ENCODE peak calls at places on chromosomes 11 and 22, in six cellular contexts. D, V, H, P, Q and W are unnamed samples. For H3K9me3, the result is how much of the 10 kb centered on the place peaks cover.

GRCh38 chr22:17366830-17367229 is 2.4 kb upstream of the CECR2 start:
- DNase-seq in D (peak), V (peak), H (no peak), P (no peak), Q (peak), W (no peak)

GRCh38 chr11:113401718-113402117 is 14.1 kb downstream of the ANKK1 start:
- DNase-seq in D (peak), V (no peak), H (peak), P (peak), Q (peak), W (no peak)

GRCh38 chr11:128181090-128181485 is 406.3 kb downstream of the ETS1 start:
- DNase-seq in D (no peak), V (no peak), H (no peak), P (no peak), Q (no peak), W (no peak)

GRCh38 chr11:117143390-117143789 is 697 bp upstream of the PAFAH1B2 start:
- DNase-seq in D (peak), V (no peak), H (peak), P (peak), Q (no peak), W (no peak)

GRCh38 chr11:126197277-126197939 is 14.0 kb downstream of the RPUSD4 start:
- DNase-seq in D (no peak), V (no peak), H (no peak), P (no peak), Q (no peak), W (no peak)

GRCh38 chr11:46290598-46291309 is 13.3 kb downstream of the CREB3L1 start:
- DNase-seq in D (peak), V (no peak), H (peak), P (peak), Q (no peak), W (no peak)

GRCh38 chr11:65366340-65366773 is 11.8 kb downstream of the TIGD3 start:
- DNase-seq in D (peak), V (peak), H (no peak), P (peak), Q (peak), W (no peak)

GRCh38 chr11:72013765-72014711 is 15.3 kb downstream of the IL18BP start:
- DNase-seq in D (no peak), V (no peak), H (no peak), P (no peak), Q (no peak), W (no peak)

GRCh38 chr11:129694538-129694937 is 121.1 kb upstream of the TMEM45B start:
- DNase-seq in D (peak), V (no peak), H (no peak), P (no peak), Q (no peak), W (no peak)

GRCh38 chr22:27754247-27754887 is 47.2 kb downstream of the MN1 start:
- DNase-seq in D (no peak), V (no peak), H (peak), P (peak), Q (no peak), W (no peak)

GRCh38 chr22:20904008-20904979 is 12.9 kb upstream of the CRKL start:
- DNase-seq in D (no peak), V (no peak), H (no peak), P (no peak), Q (peak), W (no peak)

GRCh38 chr22:28185130-28185529 is 266.1 kb upstream of the PITPNB start:
- DNase-seq in D (no peak), V (no peak), H (no peak), P (no peak), Q (no peak), W (no peak)

GRCh38 chr11:118913411-118914125 is 12.2 kb downstream of the BCL9L start:
- DNase-seq in D (no peak), V (no peak), H (peak), P (no peak), Q (no peak), W (no peak)

GRCh38 chr11:115660072-115660805 is 156.0 kb upstream of the CADM1 start:
- DNase-seq in D (no peak), V (no peak), H (no peak), P (no peak), Q (no peak), W (no peak)

GRCh38 chr11:104327864-104328513 is 164.0 kb upstream of the PDGFD start:
- DNase-seq in D (no peak), V (no peak), H (no peak), P (no peak), Q (no peak), W (no peak)

GRCh38 chr11:131206671-131207070 is 163.7 kb upstream of the NTM start:
- DNase-seq in D (no peak), V (no peak), H (no peak), P (no peak), Q (no peak), W (no peak)

GRCh38 chr22:49178246-49179005 is 649.2 kb downstream of the BRD1 start:
- DNase-seq in D (no peak), V (no peak), H (peak), P (no peak), Q (no peak), W (no peak)
- H3K9me3 ChIP-seq in D (under half), V (under half), H (under half), P (under half), Q (under half), W (under half)

GRCh38 chr11:29844701-29845379 is 172.0 kb downstream of the KCNA4 start:
- DNase-seq in D (no peak), V (no peak), H (no peak), P (no peak), Q (no peak), W (no peak)
- H3K9me3 ChIP-seq in D (under half), V (under half), H (under half), P (under half), Q (under half), W (under half)

DNA sequence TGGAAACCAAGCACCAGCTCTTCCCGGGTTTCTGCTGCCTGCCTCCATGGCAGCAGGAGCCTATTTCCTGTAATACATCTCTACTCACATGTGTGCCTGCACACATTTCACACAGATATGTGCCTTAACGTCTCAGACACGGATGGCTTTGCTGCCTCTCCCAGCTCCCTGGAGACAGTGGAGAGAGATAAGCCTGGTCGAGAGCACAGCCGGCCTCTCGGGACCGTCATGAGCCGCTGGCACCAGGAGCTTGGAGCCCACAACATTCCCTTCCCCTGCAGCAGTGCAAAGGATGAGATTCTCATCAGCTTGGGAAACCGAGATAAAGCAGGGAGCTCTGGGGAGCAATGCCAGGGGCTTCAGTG is 587.7 kb downstream of the BRD1 start:
- DNase-seq in D (no peak), V (no peak), H (no peak), P (peak), Q (no peak), W (no peak)
- H3K9me3 ChIP-seq in D (under half), V (under half), H (under half), P (under half), Q (under half), W (under half)

GRCh38 chr22:47277511-47277910 is 515.1 kb downstream of the TBC1D22A start:
- DNase-seq in D (no peak), V (no peak), H (no peak), P (no peak), Q (no peak), W (no peak)
- H3K9me3 ChIP-seq in D (under half), V (under half), H (under half), P (under half), Q (under half), W (under half)

GRCh38 chr11:2663506-2663905 is 36.3 kb downstream of the KCNQ1OT1 start:
- DNase-seq in D (no peak), V (no peak), H (no peak), P (no peak), Q (no peak), W (no peak)
- H3K9me3 ChIP-seq in D (under half), V (under half), H (under half), P (under half), Q (under half), W (under half)

DNA sequence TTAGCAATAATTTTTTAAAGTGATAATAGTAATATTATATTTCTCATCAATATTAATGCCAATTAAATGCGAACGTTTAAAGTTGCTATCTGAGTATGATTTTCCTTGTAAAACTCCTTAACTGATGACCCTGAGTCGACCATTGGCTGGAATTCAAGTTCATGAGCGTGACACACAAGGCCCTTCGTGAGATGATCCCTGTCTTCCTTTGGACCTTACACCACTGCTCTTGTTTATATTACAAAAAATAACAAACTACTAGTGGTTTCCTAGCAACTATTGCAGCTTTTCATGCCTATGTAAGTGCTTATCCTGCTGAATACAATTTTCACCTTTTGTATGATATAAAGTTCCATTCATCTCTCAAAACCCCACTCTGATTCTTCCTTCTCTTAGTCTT is 752.9 kb downstream of the CNTN5 start:
- DNase-seq in D (no peak), V (no peak), H (no peak), P (no peak), Q (no peak), W (no peak)
- H3K9me3 ChIP-seq in D (under half), V (under half), H (under half), P (under half), Q (under half), W (under half)

GRCh38 chr11:133981156-133981555 is 24.4 kb upstream of the IGSF9B start:
- DNase-seq in D (no peak), V (no peak), H (no peak), P (no peak), Q (no peak), W (no peak)
- H3K9me3 ChIP-seq in D (under half), V (under half), H (under half), P (under half), Q (under half), W (under half)

DNA sequence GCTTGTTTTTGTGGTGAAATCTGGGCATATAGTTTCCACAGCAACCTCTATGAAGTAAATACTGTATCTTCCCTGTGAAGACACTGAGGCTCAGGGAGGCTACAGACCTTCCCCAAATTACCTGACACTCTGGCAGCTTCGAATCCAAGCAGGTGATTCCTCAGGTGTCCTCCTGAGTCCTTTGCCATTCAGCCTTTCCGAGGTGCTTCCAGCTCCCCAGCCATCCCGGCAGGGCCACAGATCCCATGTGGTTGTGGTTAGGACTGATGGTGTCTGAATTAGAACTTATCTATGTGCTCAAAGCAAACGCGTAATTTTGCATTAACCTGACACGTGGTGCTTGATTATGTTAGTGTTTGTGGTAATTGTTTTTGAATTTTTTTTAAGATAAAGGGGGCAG is 785.6 kb downstream of the BRD1 start:
- DNase-seq in D (no peak), V (no peak), H (no peak), P (no peak), Q (no peak), W (no peak)
- H3K9me3 ChIP-seq in D (under half), V (under half), H (under half), P (under half), Q (under half), W (under half)

GRCh38 chr11:2653930-2654739 is 45.7 kb downstream of the KCNQ1OT1 start:
- DNase-seq in D (peak), V (no peak), H (no peak), P (no peak), Q (no peak), W (no peak)
- H3K9me3 ChIP-seq in D (under half), V (under half), H (under half), P (under half), Q (under half), W (under half)

GRCh38 chr11:55793321-55793720 is 2.0 kb upstream of the OR5D14 start:
- DNase-seq in D (no peak), V (no peak), H (no peak), P (no peak), Q (no peak), W (no peak)
- H3K9me3 ChIP-seq in D (under half), V (under half), H (under half), P (under half), Q (under half), W (under half)